ENCODE peak calls at places on chromosomes 12 and 14, in five cellular contexts. One of them, this sample, is unnamed.

GRCh38 chr12:117874842-117875434 is 93.9 kb downstream of the KSR2 start:
- DNase-seq in occipital lobe: peak; percentile 19
- DNase-seq in NCI-H1417: peak; percentile 88
- DNase-seq in T1000: peak; percentile 37
- DNase-seq in activated CD8-positive, alpha-beta memory T cell treated with anti-CD3 and anti-CD28 coated beads, Interleukin-2, amount 50 U/mL, for 4 hours: peak; percentile 43
- DNase-seq in this sample: peak; percentile 53

GRCh38 chr14:27050195-27050594 is 452.4 kb upstream of the NOVA1 start:
- DNase-seq in occipital lobe: no peak
- DNase-seq in NCI-H1417: no peak
- DNase-seq in T1000: no peak
- DNase-seq in activated CD8-positive, alpha-beta memory T cell treated with anti-CD3 and anti-CD28 coated beads, Interleukin-2, amount 50 U/mL, for 4 hours: no peak
- DNase-seq in this sample: no peak

GRCh38 chr12:115456946-115457689 is 773.1 kb upstream of the TBX3 start:
- DNase-seq in occipital lobe: no peak
- DNase-seq in NCI-H1417: peak; percentile 24
- DNase-seq in T1000: no peak
- DNase-seq in activated CD8-positive, alpha-beta memory T cell treated with anti-CD3 and anti-CD28 coated beads, Interleukin-2, amount 50 U/mL, for 4 hours: no peak
- DNase-seq in this sample: peak; percentile 7

GRCh38 chr14:30243805-30244204 is 315.2 kb upstream of the G2E3 start:
- DNase-seq in occipital lobe: no peak
- DNase-seq in NCI-H1417: no peak
- DNase-seq in T1000: no peak
- DNase-seq in activated CD8-positive, alpha-beta memory T cell treated with anti-CD3 and anti-CD28 coated beads, Interleukin-2, amount 50 U/mL, for 4 hours: no peak
- DNase-seq in this sample: no peak

GRCh38 chr14:73795974-73796373 is 55.7 kb upstream of the PTGR2 start:
- DNase-seq in occipital lobe: no peak
- DNase-seq in NCI-H1417: no peak
- DNase-seq in T1000: peak; percentile 66
- DNase-seq in activated CD8-positive, alpha-beta memory T cell treated with anti-CD3 and anti-CD28 coated beads, Interleukin-2, amount 50 U/mL, for 4 hours: no peak
- DNase-seq in this sample: no peak

GRCh38 chr12:124131671-124132058 is 158.7 kb downstream of the ZNF664 start:
- DNase-seq in occipital lobe: no peak
- DNase-seq in NCI-H1417: no peak
- DNase-seq in T1000: no peak
- DNase-seq in activated CD8-positive, alpha-beta memory T cell treated with anti-CD3 and anti-CD28 coated beads, Interleukin-2, amount 50 U/mL, for 4 hours: no peak
- DNase-seq in this sample: no peak

GRCh38 chr14:87615822-87616679 is 376.9 kb downstream of the GALC start:
- DNase-seq in occipital lobe: no peak
- DNase-seq in NCI-H1417: peak; percentile 74
- DNase-seq in T1000: no peak
- DNase-seq in activated CD8-positive, alpha-beta memory T cell treated with anti-CD3 and anti-CD28 coated beads, Interleukin-2, amount 50 U/mL, for 4 hours: peak; percentile 16
- DNase-seq in this sample: peak; percentile 75

GRCh38 chr12:78473136-78473535 is 391.4 kb upstream of the SYT1 start:
- DNase-seq in occipital lobe: no peak
- DNase-seq in NCI-H1417: no peak
- DNase-seq in T1000: no peak
- DNase-seq in activated CD8-positive, alpha-beta memory T cell treated with anti-CD3 and anti-CD28 coated beads, Interleukin-2, amount 50 U/mL, for 4 hours: no peak
- DNase-seq in this sample: no peak

GRCh38 chr12:94266796-94267529 is 118.6 kb downstream of the PLXNC1 start:
- DNase-seq in occipital lobe: no peak
- DNase-seq in NCI-H1417: no peak
- DNase-seq in T1000: no peak
- DNase-seq in activated CD8-positive, alpha-beta memory T cell treated with anti-CD3 and anti-CD28 coated beads, Interleukin-2, amount 50 U/mL, for 4 hours: no peak
- DNase-seq in this sample: no peak

GRCh38 chr14:92976268-92976667 is 53.3 kb downstream of the CHGA start:
- DNase-seq in occipital lobe: no peak
- DNase-seq in NCI-H1417: no peak
- DNase-seq in T1000: no peak
- DNase-seq in activated CD8-positive, alpha-beta memory T cell treated with anti-CD3 and anti-CD28 coated beads, Interleukin-2, amount 50 U/mL, for 4 hours: no peak
- DNase-seq in this sample: no peak

GRCh38 chr12:62977419-62977818 is 42.5 kb upstream of the PPM1H start:
- DNase-seq in occipital lobe: no peak
- DNase-seq in NCI-H1417: peak; percentile 81
- DNase-seq in T1000: peak; percentile 72
- DNase-seq in activated CD8-positive, alpha-beta memory T cell treated with anti-CD3 and anti-CD28 coated beads, Interleukin-2, amount 50 U/mL, for 4 hours: no peak
- DNase-seq in this sample: no peak

GRCh38 chr12:104669057-104669770 is 212.5 kb downstream of the CHST11 start:
- DNase-seq in occipital lobe: peak; percentile 81
- DNase-seq in NCI-H1417: peak; percentile 59
- DNase-seq in T1000: no peak
- DNase-seq in activated CD8-positive, alpha-beta memory T cell treated with anti-CD3 and anti-CD28 coated beads, Interleukin-2, amount 50 U/mL, for 4 hours: no peak
- DNase-seq in this sample: peak; percentile 39

GRCh38 chr14:76920572-76921175 is 94.5 kb downstream of the LRRC74A start:
- DNase-seq in occipital lobe: no peak
- DNase-seq in NCI-H1417: peak; percentile 98
- DNase-seq in T1000: no peak
- DNase-seq in activated CD8-positive, alpha-beta memory T cell treated with anti-CD3 and anti-CD28 coated beads, Interleukin-2, amount 50 U/mL, for 4 hours: no peak
- DNase-seq in this sample: peak; percentile 76

GRCh38 chr14:39232554-39233415 is 930 bp upstream of the MIA2 start:
- DNase-seq in occipital lobe: no peak
- DNase-seq in NCI-H1417: no peak
- DNase-seq in T1000: no peak
- DNase-seq in activated CD8-positive, alpha-beta memory T cell treated with anti-CD3 and anti-CD28 coated beads, Interleukin-2, amount 50 U/mL, for 4 hours: no peak
- DNase-seq in this sample: no peak

GRCh38 chr14:22419620-22420019 is 169.4 kb downstream of the DAD1 start:
- DNase-seq in occipital lobe: no peak
- DNase-seq in NCI-H1417: no peak
- DNase-seq in T1000: no peak
- DNase-seq in activated CD8-positive, alpha-beta memory T cell treated with anti-CD3 and anti-CD28 coated beads, Interleukin-2, amount 50 U/mL, for 4 hours: no peak
- DNase-seq in this sample: no peak

GRCh38 chr14:24481622-24482324 is 26.3 kb downstream of the CMA1 start:
- DNase-seq in occipital lobe: no peak
- DNase-seq in NCI-H1417: peak; percentile 12
- DNase-seq in T1000: no peak
- DNase-seq in activated CD8-positive, alpha-beta memory T cell treated with anti-CD3 and anti-CD28 coated beads, Interleukin-2, amount 50 U/mL, for 4 hours: peak; percentile 35
- DNase-seq in this sample: peak; percentile 27

GRCh38 chr12:122459211-122459610 is 36.7 kb upstream of the CLIP1 start:
- DNase-seq in occipital lobe: no peak
- DNase-seq in NCI-H1417: no peak
- DNase-seq in T1000: no peak
- DNase-seq in activated CD8-positive, alpha-beta memory T cell treated with anti-CD3 and anti-CD28 coated beads, Interleukin-2, amount 50 U/mL, for 4 hours: no peak
- DNase-seq in this sample: no peak

GRCh38 chr14:91996951-91997371 is 42.9 kb downstream of the TRIP11 start:
- DNase-seq in occipital lobe: no peak
- DNase-seq in NCI-H1417: peak; percentile 25
- DNase-seq in T1000: no peak
- DNase-seq in activated CD8-positive, alpha-beta memory T cell treated with anti-CD3 and anti-CD28 coated beads, Interleukin-2, amount 50 U/mL, for 4 hours: no peak
- DNase-seq in this sample: peak; percentile 14

GRCh38 chr12:111636209-111636928 is 37.3 kb upstream of the ATXN2 start:
- DNase-seq in occipital lobe: peak; percentile 25
- DNase-seq in NCI-H1417: no peak
- DNase-seq in T1000: no peak
- DNase-seq in activated CD8-positive, alpha-beta memory T cell treated with anti-CD3 and anti-CD28 coated beads, Interleukin-2, amount 50 U/mL, for 4 hours: no peak
- DNase-seq in this sample: no peak

GRCh38 chr14:55274760-55275159 is 3.5 kb downstream of the FBXO34 start:
- DNase-seq in occipital lobe: no peak
- DNase-seq in NCI-H1417: no peak
- DNase-seq in T1000: no peak
- DNase-seq in activated CD8-positive, alpha-beta memory T cell treated with anti-CD3 and anti-CD28 coated beads, Interleukin-2, amount 50 U/mL, for 4 hours: no peak
- DNase-seq in this sample: no peak

GRCh38 chr12:29769162-29769820 is 14.5 kb downstream of the TMTC1 start:
- DNase-seq in occipital lobe: no peak
- DNase-seq in NCI-H1417: no peak
- DNase-seq in T1000: peak; percentile 11
- DNase-seq in activated CD8-positive, alpha-beta memory T cell treated with anti-CD3 and anti-CD28 coated beads, Interleukin-2, amount 50 U/mL, for 4 hours: no peak
- DNase-seq in this sample: no peak

GRCh38 chr12:51361419-51362016 is 15.0 kb upstream of the CELA1 start:
- DNase-seq in occipital lobe: no peak
- DNase-seq in NCI-H1417: no peak
- DNase-seq in T1000: no peak
- DNase-seq in activated CD8-positive, alpha-beta memory T cell treated with anti-CD3 and anti-CD28 coated beads, Interleukin-2, amount 50 U/mL, for 4 hours: no peak
- DNase-seq in this sample: no peak

GRCh38 chr14:68892961-68893360 is 86.1 kb downstream of the ACTN1 start:
- DNase-seq in occipital lobe: no peak
- DNase-seq in NCI-H1417: no peak
- DNase-seq in T1000: no peak
- DNase-seq in activated CD8-positive, alpha-beta memory T cell treated with anti-CD3 and anti-CD28 coated beads, Interleukin-2, amount 50 U/mL, for 4 hours: no peak
- DNase-seq in this sample: no peak

GRCh38 chr14:88013750-88014349 is 8.9 kb downstream of the GPR65 start:
- DNase-seq in occipital lobe: peak; percentile 29
- DNase-seq in NCI-H1417: peak; percentile 85
- DNase-seq in T1000: no peak
- DNase-seq in activated CD8-positive, alpha-beta memory T cell treated with anti-CD3 and anti-CD28 coated beads, Interleukin-2, amount 50 U/mL, for 4 hours: peak; percentile 34
- DNase-seq in this sample: peak; percentile 40

GRCh38 chr14:58282925-58283593 is 15.3 kb upstream of the ARID4A start:
- DNase-seq in occipital lobe: no peak
- DNase-seq in NCI-H1417: no peak
- DNase-seq in T1000: no peak
- DNase-seq in activated CD8-positive, alpha-beta memory T cell treated with anti-CD3 and anti-CD28 coated beads, Interleukin-2, amount 50 U/mL, for 4 hours: no peak
- DNase-seq in this sample: no peak

GRCh38 chr12:10607885-10608458 is 5.4 kb downstream of the MAGOHB start:
- DNase-seq in occipital lobe: no peak
- DNase-seq in NCI-H1417: no peak
- DNase-seq in T1000: no peak
- DNase-seq in activated CD8-positive, alpha-beta memory T cell treated with anti-CD3 and anti-CD28 coated beads, Interleukin-2, amount 50 U/mL, for 4 hours: no peak
- DNase-seq in this sample: no peak

GRCh38 chr14:51304956-51305355 is 64.9 kb downstream of the TMX1 start:
- DNase-seq in occipital lobe: no peak
- DNase-seq in NCI-H1417: no peak
- DNase-seq in T1000: peak; percentile 21
- DNase-seq in activated CD8-positive, alpha-beta memory T cell treated with anti-CD3 and anti-CD28 coated beads, Interleukin-2, amount 50 U/mL, for 4 hours: no peak
- DNase-seq in this sample: no peak

GRCh38 chr12:47087088-47087688 is 7.4 kb upstream of the AMIGO2 start:
- DNase-seq in occipital lobe: no peak
- DNase-seq in NCI-H1417: no peak
- DNase-seq in T1000: no peak
- DNase-seq in activated CD8-positive, alpha-beta memory T cell treated with anti-CD3 and anti-CD28 coated beads, Interleukin-2, amount 50 U/mL, for 4 hours: no peak
- DNase-seq in this sample: no peak

GRCh38 chr14:102708494-102708893 is 68.8 kb upstream of the TRAF3 start:
- DNase-seq in occipital lobe: no peak
- DNase-seq in NCI-H1417: no peak
- DNase-seq in T1000: no peak
- DNase-seq in activated CD8-positive, alpha-beta memory T cell treated with anti-CD3 and anti-CD28 coated beads, Interleukin-2, amount 50 U/mL, for 4 hours: no peak
- DNase-seq in this sample: no peak

GRCh38 chr12:13307143-13307831 is 110.8 kb downstream of the EMP1 start:
- DNase-seq in occipital lobe: peak; percentile 3
- DNase-seq in NCI-H1417: no peak
- DNase-seq in T1000: no peak
- DNase-seq in activated CD8-positive, alpha-beta memory T cell treated with anti-CD3 and anti-CD28 coated beads, Interleukin-2, amount 50 U/mL, for 4 hours: no peak
- DNase-seq in this sample: no peak

GRCh38 chr12:95694148-95694547 is 96.4 kb downstream of the NTN4 start:
- DNase-seq in occipital lobe: no peak
- DNase-seq in NCI-H1417: no peak
- DNase-seq in T1000: no peak
- DNase-seq in activated CD8-positive, alpha-beta memory T cell treated with anti-CD3 and anti-CD28 coated beads, Interleukin-2, amount 50 U/mL, for 4 hours: no peak
- DNase-seq in this sample: no peak

GRCh38 chr14:67973415-67973814 is 153.8 kb downstream of the RAD51B start:
- DNase-seq in occipital lobe: no peak
- DNase-seq in NCI-H1417: no peak
- DNase-seq in T1000: no peak
- DNase-seq in activated CD8-positive, alpha-beta memory T cell treated with anti-CD3 and anti-CD28 coated beads, Interleukin-2, amount 50 U/mL, for 4 hours: no peak
- DNase-seq in this sample: no peak

This sample was measured in NCI-H526 treated with DMSO at 0.1 percent for 48 hours.